ENCODE peak calls at places on chromosomes 6 and 20, in ten cellular contexts. One of them, this sample, is unnamed.

GRCh38 chr6:106974999-106975698 is 620 bp upstream of the CD24 start:
- DNase-seq in GM23248: peak; percentile 36
- DNase-seq in OCI-LY7: peak; percentile 84
- DNase-seq in AG10803: peak; percentile 9
- DNase-seq in HL-60: no peak
- DNase-seq in kidney: peak; percentile 87
- DNase-seq in CD8-positive, alpha-beta T cell: no peak
- DNase-seq in fibroblast of the aortic adventitia: no peak
- DNase-seq in heart right ventricle: peak; percentile 7
- DNase-seq in mesenchymal stem cell: peak; percentile 33
- DNase-seq in this sample: no peak

GRCh38 chr6:158654498-158654897 is 4.6 kb downstream of the SYTL3 start:
- DNase-seq in GM23248: peak; percentile 97
- DNase-seq in OCI-LY7: no peak
- DNase-seq in AG10803: peak; percentile 94
- DNase-seq in HL-60: peak; percentile 50
- DNase-seq in kidney: peak; percentile 90
- DNase-seq in CD8-positive, alpha-beta T cell: no peak
- DNase-seq in fibroblast of the aortic adventitia: peak; percentile 90
- DNase-seq in heart right ventricle: peak; percentile 83
- DNase-seq in mesenchymal stem cell: peak; percentile 97
- DNase-seq in this sample: peak; percentile 90

GRCh38 chr6:39302669-39303424 is 11.4 kb downstream of the KCNK17 start:
- DNase-seq in GM23248: peak; percentile 83
- DNase-seq in OCI-LY7: peak; percentile 71
- DNase-seq in AG10803: peak; percentile 52
- DNase-seq in HL-60: peak; percentile 47
- DNase-seq in kidney: peak; percentile 92
- DNase-seq in CD8-positive, alpha-beta T cell: peak; percentile 76
- DNase-seq in fibroblast of the aortic adventitia: peak; percentile 61
- DNase-seq in heart right ventricle: peak; percentile 76
- DNase-seq in mesenchymal stem cell: peak; percentile 67
- DNase-seq in this sample: peak; percentile 41

GRCh38 chr6:148055410-148055809 is 287.2 kb upstream of the SASH1 start:
- DNase-seq in GM23248: no peak
- DNase-seq in OCI-LY7: no peak
- DNase-seq in AG10803: no peak
- DNase-seq in HL-60: no peak
- DNase-seq in kidney: no peak
- DNase-seq in CD8-positive, alpha-beta T cell: no peak
- DNase-seq in fibroblast of the aortic adventitia: no peak
- DNase-seq in heart right ventricle: no peak
- DNase-seq in mesenchymal stem cell: peak; percentile 29
- DNase-seq in this sample: no peak

GRCh38 chr6:146912730-146913680 is 291.2 kb upstream of the STXBP5 start:
- DNase-seq in GM23248: peak; percentile 51
- DNase-seq in OCI-LY7: no peak
- DNase-seq in AG10803: peak; percentile 29
- DNase-seq in HL-60: peak; percentile 22
- DNase-seq in kidney: no peak
- DNase-seq in CD8-positive, alpha-beta T cell: no peak
- DNase-seq in fibroblast of the aortic adventitia: peak; percentile 46
- DNase-seq in heart right ventricle: no peak
- DNase-seq in mesenchymal stem cell: peak; percentile 58
- DNase-seq in this sample: no peak

GRCh38 chr6:147279423-147279822 is 75.2 kb downstream of the STXBP5 start:
- DNase-seq in GM23248: peak; percentile 43
- DNase-seq in OCI-LY7: no peak
- DNase-seq in AG10803: peak; percentile 81
- DNase-seq in HL-60: no peak
- DNase-seq in kidney: no peak
- DNase-seq in CD8-positive, alpha-beta T cell: no peak
- DNase-seq in fibroblast of the aortic adventitia: peak; percentile 75
- DNase-seq in heart right ventricle: no peak
- DNase-seq in mesenchymal stem cell: peak; percentile 35
- DNase-seq in this sample: no peak

GRCh38 chr6:112268628-112269027 is 14.3 kb upstream of the LAMA4 start:
- DNase-seq in GM23248: peak; percentile 50
- DNase-seq in OCI-LY7: no peak
- DNase-seq in AG10803: no peak
- DNase-seq in HL-60: no peak
- DNase-seq in kidney: no peak
- DNase-seq in CD8-positive, alpha-beta T cell: no peak
- DNase-seq in fibroblast of the aortic adventitia: no peak
- DNase-seq in heart right ventricle: no peak
- DNase-seq in mesenchymal stem cell: no peak
- DNase-seq in this sample: no peak

GRCh38 chr6:55528624-55529023 is 50.4 kb downstream of the HMGCLL1 start:
- DNase-seq in GM23248: peak; percentile 28
- DNase-seq in OCI-LY7: peak; percentile 39
- DNase-seq in AG10803: peak; percentile 6
- DNase-seq in HL-60: no peak
- DNase-seq in kidney: no peak
- DNase-seq in CD8-positive, alpha-beta T cell: no peak
- DNase-seq in fibroblast of the aortic adventitia: peak; percentile 19
- DNase-seq in heart right ventricle: no peak
- DNase-seq in mesenchymal stem cell: peak; percentile 71
- DNase-seq in this sample: no peak

GRCh38 chr6:128479048-128479666 is 41.2 kb downstream of the PTPRK start:
- DNase-seq in GM23248: no peak
- DNase-seq in OCI-LY7: no peak
- DNase-seq in AG10803: no peak
- DNase-seq in HL-60: no peak
- DNase-seq in kidney: no peak
- DNase-seq in CD8-positive, alpha-beta T cell: no peak
- DNase-seq in fibroblast of the aortic adventitia: no peak
- DNase-seq in heart right ventricle: no peak
- DNase-seq in mesenchymal stem cell: no peak
- DNase-seq in this sample: no peak

GRCh38 chr20:38173237-38174156 is 8.4 kb upstream of the TGM2 start:
- DNase-seq in GM23248: peak; percentile 97
- DNase-seq in OCI-LY7: no peak
- DNase-seq in AG10803: peak; percentile 88
- DNase-seq in HL-60: no peak
- DNase-seq in kidney: no peak
- DNase-seq in CD8-positive, alpha-beta T cell: no peak
- DNase-seq in fibroblast of the aortic adventitia: peak; percentile 93
- DNase-seq in heart right ventricle: no peak
- DNase-seq in mesenchymal stem cell: peak; percentile 96
- DNase-seq in this sample: no peak

GRCh38 chr6:130600880-130601341 is 226.3 kb upstream of the SMLR1 start:
- DNase-seq in GM23248: peak; percentile 65
- DNase-seq in OCI-LY7: no peak
- DNase-seq in AG10803: peak; percentile 96
- DNase-seq in HL-60: no peak
- DNase-seq in kidney: no peak
- DNase-seq in CD8-positive, alpha-beta T cell: no peak
- DNase-seq in fibroblast of the aortic adventitia: peak; percentile 98
- DNase-seq in heart right ventricle: no peak
- DNase-seq in mesenchymal stem cell: peak; percentile 55
- DNase-seq in this sample: no peak

GRCh38 chr20:37295001-37295400 is 5.5 kb downstream of the MANBAL start:
- DNase-seq in GM23248: peak; percentile 99
- DNase-seq in OCI-LY7: no peak
- DNase-seq in AG10803: peak; percentile 97
- DNase-seq in HL-60: no peak
- DNase-seq in kidney: no peak
- DNase-seq in CD8-positive, alpha-beta T cell: no peak
- DNase-seq in fibroblast of the aortic adventitia: peak; percentile 95
- DNase-seq in heart right ventricle: no peak
- DNase-seq in mesenchymal stem cell: peak; percentile 98
- DNase-seq in this sample: peak; percentile 37

GRCh38 chr20:64160118-64160517 is 4.1 kb upstream of the MYT1 start:
- DNase-seq in GM23248: no peak
- DNase-seq in OCI-LY7: no peak
- DNase-seq in AG10803: no peak
- DNase-seq in HL-60: no peak
- DNase-seq in kidney: no peak
- DNase-seq in CD8-positive, alpha-beta T cell: no peak
- DNase-seq in fibroblast of the aortic adventitia: no peak
- DNase-seq in heart right ventricle: no peak
- DNase-seq in mesenchymal stem cell: no peak
- DNase-seq in this sample: no peak

GRCh38 chr6:33407132-33407718 is 3.6 kb upstream of the PHF1 start:
- DNase-seq in GM23248: peak; percentile 79
- DNase-seq in OCI-LY7: no peak
- DNase-seq in AG10803: peak; percentile 62
- DNase-seq in HL-60: no peak
- DNase-seq in kidney: no peak
- DNase-seq in CD8-positive, alpha-beta T cell: no peak
- DNase-seq in fibroblast of the aortic adventitia: peak; percentile 79
- DNase-seq in heart right ventricle: no peak
- DNase-seq in mesenchymal stem cell: peak; percentile 75
- DNase-seq in this sample: no peak

GRCh38 chr6:140812636-140813035 is 1320.1 kb upstream of the GJE1 start:
- DNase-seq in GM23248: peak; percentile 14
- DNase-seq in OCI-LY7: no peak
- DNase-seq in AG10803: no peak
- DNase-seq in HL-60: no peak
- DNase-seq in kidney: no peak
- DNase-seq in CD8-positive, alpha-beta T cell: no peak
- DNase-seq in fibroblast of the aortic adventitia: peak; percentile 12
- DNase-seq in heart right ventricle: no peak
- DNase-seq in mesenchymal stem cell: no peak
- DNase-seq in this sample: no peak

GRCh38 chr6:2990932-2991506 is 8.7 kb upstream of the NQO2 start:
- DNase-seq in GM23248: peak; percentile 47
- DNase-seq in OCI-LY7: no peak
- DNase-seq in AG10803: no peak
- DNase-seq in HL-60: no peak
- DNase-seq in kidney: no peak
- DNase-seq in CD8-positive, alpha-beta T cell: no peak
- DNase-seq in fibroblast of the aortic adventitia: no peak
- DNase-seq in heart right ventricle: no peak
- DNase-seq in mesenchymal stem cell: peak; percentile 41
- DNase-seq in this sample: no peak
- H3K4me3 ChIP-seq in GM23248: peak overlapping the region; percentile 79
- H3K4me3 ChIP-seq in OCI-LY7: no peak overlapping the region
- H3K4me3 ChIP-seq in AG10803: peak overlapping the region; percentile 89
- H3K4me3 ChIP-seq in HL-60: no peak overlapping the region
- H3K4me3 ChIP-seq in kidney: peak overlapping the region; percentile 98
- H3K4me3 ChIP-seq in CD8-positive, alpha-beta T cell: peak overlapping the region; percentile 65
- H3K4me3 ChIP-seq in fibroblast of the aortic adventitia: peak overlapping the region; percentile 83
- H3K4me3 ChIP-seq in heart right ventricle: peak overlapping the region; percentile 97
- H3K4me3 ChIP-seq in mesenchymal stem cell: peak overlapping the region; percentile 81
- H3K4me3 ChIP-seq in this sample: peak overlapping the region; percentile 58

GRCh38 chr20:2654384-2654822 is 2.0 kb downstream of the NOP56 start:
- DNase-seq in GM23248: no peak
- DNase-seq in OCI-LY7: no peak
- DNase-seq in AG10803: no peak
- DNase-seq in HL-60: no peak
- DNase-seq in kidney: no peak
- DNase-seq in CD8-positive, alpha-beta T cell: no peak
- DNase-seq in fibroblast of the aortic adventitia: no peak
- DNase-seq in heart right ventricle: no peak
- DNase-seq in mesenchymal stem cell: no peak
- DNase-seq in this sample: no peak

GRCh38 chr20:2655331-2656116 is 3.1 kb downstream of the NOP56 start:
- DNase-seq in GM23248: no peak
- DNase-seq in OCI-LY7: no peak
- DNase-seq in AG10803: no peak
- DNase-seq in HL-60: peak; percentile 71
- DNase-seq in kidney: no peak
- DNase-seq in CD8-positive, alpha-beta T cell: no peak
- DNase-seq in fibroblast of the aortic adventitia: no peak
- DNase-seq in heart right ventricle: no peak
- DNase-seq in mesenchymal stem cell: no peak
- DNase-seq in this sample: no peak

GRCh38 chr20:2653511-2654383 is 1.3 kb downstream of the NOP56 start:
- DNase-seq in GM23248: no peak
- DNase-seq in OCI-LY7: no peak
- DNase-seq in AG10803: no peak
- DNase-seq in HL-60: no peak
- DNase-seq in kidney: no peak
- DNase-seq in CD8-positive, alpha-beta T cell: no peak
- DNase-seq in fibroblast of the aortic adventitia: no peak
- DNase-seq in heart right ventricle: no peak
- DNase-seq in mesenchymal stem cell: no peak
- DNase-seq in this sample: no peak

GRCh38 chr20:2656471-2657117 is 4.2 kb downstream of the NOP56 start:
- DNase-seq in GM23248: no peak
- DNase-seq in OCI-LY7: no peak
- DNase-seq in AG10803: no peak
- DNase-seq in HL-60: peak; percentile 63
- DNase-seq in kidney: no peak
- DNase-seq in CD8-positive, alpha-beta T cell: no peak
- DNase-seq in fibroblast of the aortic adventitia: no peak
- DNase-seq in heart right ventricle: no peak
- DNase-seq in mesenchymal stem cell: no peak
- DNase-seq in this sample: no peak

DNA sequence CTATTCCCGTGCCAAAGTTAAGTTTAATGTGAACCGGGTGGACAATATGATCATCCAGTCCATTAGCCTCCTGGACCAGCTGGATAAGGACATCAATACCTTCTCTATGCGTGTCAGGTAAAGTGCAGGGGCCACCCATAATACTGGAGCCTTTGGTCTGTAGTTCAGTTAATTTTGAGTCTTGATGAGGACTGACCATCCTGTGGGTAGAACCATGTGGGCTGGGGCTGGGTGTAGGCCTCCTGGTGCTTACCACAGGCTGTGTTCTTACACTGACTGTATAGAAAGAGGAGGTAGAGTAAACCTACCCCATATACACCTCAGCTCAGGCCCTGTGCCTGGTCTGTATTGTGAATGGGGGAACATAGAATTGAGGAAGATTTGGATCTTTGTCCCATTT is 2.4 kb downstream of the NOP56 start:
- DNase-seq in GM23248: no peak
- DNase-seq in OCI-LY7: no peak
- DNase-seq in AG10803: no peak
- DNase-seq in HL-60: no peak
- DNase-seq in kidney: no peak
- DNase-seq in CD8-positive, alpha-beta T cell: no peak
- DNase-seq in fibroblast of the aortic adventitia: no peak
- DNase-seq in heart right ventricle: no peak
- DNase-seq in mesenchymal stem cell: no peak
- DNase-seq in this sample: no peak
- H3K4me3 ChIP-seq in GM23248: peak overlapping the region; percentile 89
- H3K4me3 ChIP-seq in OCI-LY7: peak overlapping the region; percentile 93
- H3K4me3 ChIP-seq in AG10803: no peak overlapping the region
- H3K4me3 ChIP-seq in HL-60: peak overlapping the region; percentile 83
- H3K4me3 ChIP-seq in kidney: no peak overlapping the region
- H3K4me3 ChIP-seq in CD8-positive, alpha-beta T cell: no peak overlapping the region
- H3K4me3 ChIP-seq in fibroblast of the aortic adventitia: peak overlapping the region; percentile 11
- H3K4me3 ChIP-seq in heart right ventricle: no peak overlapping the region
- H3K4me3 ChIP-seq in mesenchymal stem cell: no peak overlapping the region
- H3K4me3 ChIP-seq in this sample: no peak overlapping the region

GRCh38 chr6:41639556-41640371 is 1.5 kb downstream of the MDFI start:
- DNase-seq in GM23248: no peak
- DNase-seq in OCI-LY7: no peak
- DNase-seq in AG10803: no peak
- DNase-seq in HL-60: no peak
- DNase-seq in kidney: peak; percentile 69
- DNase-seq in CD8-positive, alpha-beta T cell: no peak
- DNase-seq in fibroblast of the aortic adventitia: no peak
- DNase-seq in heart right ventricle: no peak
- DNase-seq in mesenchymal stem cell: no peak
- DNase-seq in this sample: no peak
- H3K4me3 ChIP-seq in GM23248: no peak overlapping the region
- H3K4me3 ChIP-seq in OCI-LY7: no peak overlapping the region
- H3K4me3 ChIP-seq in AG10803: no peak overlapping the region
- H3K4me3 ChIP-seq in HL-60: no peak overlapping the region
- H3K4me3 ChIP-seq in kidney: no peak overlapping the region
- H3K4me3 ChIP-seq in CD8-positive, alpha-beta T cell: no peak overlapping the region
- H3K4me3 ChIP-seq in fibroblast of the aortic adventitia: no peak overlapping the region
- H3K4me3 ChIP-seq in heart right ventricle: peak overlapping the region; percentile 54
- H3K4me3 ChIP-seq in mesenchymal stem cell: no peak overlapping the region
- H3K4me3 ChIP-seq in this sample: peak overlapping the region; percentile 45

GRCh38 chr6:16267428-16268263 is 29.3 kb downstream of the GMPR start:
- DNase-seq in GM23248: no peak
- DNase-seq in OCI-LY7: no peak
- DNase-seq in AG10803: no peak
- DNase-seq in HL-60: no peak
- DNase-seq in kidney: no peak
- DNase-seq in CD8-positive, alpha-beta T cell: no peak
- DNase-seq in fibroblast of the aortic adventitia: no peak
- DNase-seq in heart right ventricle: no peak
- DNase-seq in mesenchymal stem cell: no peak
- DNase-seq in this sample: no peak
- H3K4me3 ChIP-seq in GM23248: no peak overlapping the region
- H3K4me3 ChIP-seq in OCI-LY7: no peak overlapping the region
- H3K4me3 ChIP-seq in AG10803: no peak overlapping the region
- H3K4me3 ChIP-seq in HL-60: no peak overlapping the region
- H3K4me3 ChIP-seq in kidney: no peak overlapping the region
- H3K4me3 ChIP-seq in CD8-positive, alpha-beta T cell: no peak overlapping the region
- H3K4me3 ChIP-seq in fibroblast of the aortic adventitia: no peak overlapping the region
- H3K4me3 ChIP-seq in heart right ventricle: no peak overlapping the region
- H3K4me3 ChIP-seq in mesenchymal stem cell: no peak overlapping the region
- H3K4me3 ChIP-seq in this sample: no peak overlapping the region

This sample was measured in gastrocnemius medialis.